ENCODE peak calls at places on chromosome 19, in eight cellular contexts. One of them, this sample, is unnamed.

GRCh38 chr19:14614099-14614412 is 31.2 kb downstream of the CLEC17A start:
- DNase-seq in A549: no peak
- DNase-seq in adrenal gland: peak; percentile 14
- DNase-seq in body of pancreas: no peak
- DNase-seq in lower leg skin: no peak
- DNase-seq in H54: no peak
- DNase-seq in testis: no peak
- DNase-seq in heart left ventricle: no peak
- DNase-seq in this sample: no peak

GRCh38 chr19:18416778-18417249 is 2.4 kb upstream of the SSBP4 start:
- DNase-seq in A549: no peak
- DNase-seq in adrenal gland: peak; percentile 85
- DNase-seq in body of pancreas: peak; percentile 83
- DNase-seq in lower leg skin: peak; percentile 80
- DNase-seq in H54: no peak
- DNase-seq in testis: peak; percentile 93
- DNase-seq in heart left ventricle: peak; percentile 95
- DNase-seq in this sample: peak; percentile 81

GRCh38 chr19:10018219-10018618 is 4.9 kb downstream of the RDH8 start:
- DNase-seq in A549: no peak
- DNase-seq in adrenal gland: no peak
- DNase-seq in body of pancreas: no peak
- DNase-seq in lower leg skin: no peak
- DNase-seq in H54: no peak
- DNase-seq in testis: no peak
- DNase-seq in heart left ventricle: no peak
- DNase-seq in this sample: no peak

GRCh38 chr19:32405431-32406160 is at the start of gene DPY19L3:
- DNase-seq in A549: peak; percentile 99
- DNase-seq in adrenal gland: peak; percentile 96
- DNase-seq in body of pancreas: peak; percentile 96
- DNase-seq in lower leg skin: peak; percentile 95
- DNase-seq in H54: peak; percentile 96
- DNase-seq in testis: peak; percentile 98
- DNase-seq in heart left ventricle: peak; percentile 97
- DNase-seq in this sample: peak; percentile 96

GRCh38 chr19:19259741-19260140 is 13.4 kb downstream of the TM6SF2 start:
- DNase-seq in A549: peak; percentile 53
- DNase-seq in adrenal gland: no peak
- DNase-seq in body of pancreas: no peak
- DNase-seq in lower leg skin: no peak
- DNase-seq in H54: peak; percentile 91
- DNase-seq in testis: peak; percentile 48
- DNase-seq in heart left ventricle: peak; percentile 4
- DNase-seq in this sample: no peak

GRCh38 chr19:16912780-16913179 is 24.0 kb downstream of the F2RL3 start:
- DNase-seq in A549: no peak
- DNase-seq in adrenal gland: no peak
- DNase-seq in body of pancreas: no peak
- DNase-seq in lower leg skin: no peak
- DNase-seq in H54: no peak
- DNase-seq in testis: no peak
- DNase-seq in heart left ventricle: no peak
- DNase-seq in this sample: no peak

GRCh38 chr19:57010541-57010940 is 109.2 kb upstream of the USP29 start:
- DNase-seq in A549: no peak
- DNase-seq in adrenal gland: no peak
- DNase-seq in body of pancreas: no peak
- DNase-seq in lower leg skin: no peak
- DNase-seq in H54: no peak
- DNase-seq in testis: no peak
- DNase-seq in heart left ventricle: no peak
- DNase-seq in this sample: no peak

GRCh38 chr19:1221904-1222255 is 15.9 kb downstream of the CBARP start:
- DNase-seq in A549: no peak
- DNase-seq in adrenal gland: no peak
- DNase-seq in body of pancreas: no peak
- DNase-seq in lower leg skin: no peak
- DNase-seq in H54: no peak
- DNase-seq in testis: no peak
- DNase-seq in heart left ventricle: no peak
- DNase-seq in this sample: no peak

GRCh38 chr19:13681509-13681908 is 82.8 kb upstream of the MRI1 start:
- DNase-seq in A549: no peak
- DNase-seq in adrenal gland: no peak
- DNase-seq in body of pancreas: no peak
- DNase-seq in lower leg skin: no peak
- DNase-seq in H54: no peak
- DNase-seq in testis: no peak
- DNase-seq in heart left ventricle: no peak
- DNase-seq in this sample: no peak

GRCh38 chr19:44303976-44304568 is 753 bp downstream of the ZNF235 start:
- DNase-seq in A549: peak; percentile 30
- DNase-seq in adrenal gland: peak; percentile 28
- DNase-seq in body of pancreas: no peak
- DNase-seq in lower leg skin: no peak
- DNase-seq in H54: peak; percentile 7
- DNase-seq in testis: peak; percentile 25
- DNase-seq in heart left ventricle: no peak
- DNase-seq in this sample: peak; percentile 3

GRCh38 chr19:778910-779653 is 18.2 kb upstream of the PTBP1 start:
- DNase-seq in A549: peak; percentile 52
- DNase-seq in adrenal gland: peak; percentile 78
- DNase-seq in body of pancreas: peak; percentile 50
- DNase-seq in lower leg skin: peak; percentile 84
- DNase-seq in H54: peak; percentile 79
- DNase-seq in testis: no peak
- DNase-seq in heart left ventricle: peak; percentile 64
- DNase-seq in this sample: peak; percentile 60

GRCh38 chr19:23321953-23322549 is 71.9 kb upstream of the ZNF724 start:
- DNase-seq in A549: no peak
- DNase-seq in adrenal gland: no peak
- DNase-seq in body of pancreas: no peak
- DNase-seq in lower leg skin: no peak
- DNase-seq in H54: no peak
- DNase-seq in testis: no peak
- DNase-seq in heart left ventricle: no peak
- DNase-seq in this sample: no peak

GRCh38 chr19:13209797-13210775 is 59.9 kb downstream of the IER2 start:
- DNase-seq in A549: no peak
- DNase-seq in adrenal gland: no peak
- DNase-seq in body of pancreas: no peak
- DNase-seq in lower leg skin: no peak
- DNase-seq in H54: no peak
- DNase-seq in testis: no peak
- DNase-seq in heart left ventricle: no peak
- DNase-seq in this sample: no peak

GRCh38 chr19:16213076-16213475 is 15.4 kb downstream of the AP1M1 start:
- DNase-seq in A549: no peak
- DNase-seq in adrenal gland: no peak
- DNase-seq in body of pancreas: no peak
- DNase-seq in lower leg skin: no peak
- DNase-seq in H54: no peak
- DNase-seq in testis: no peak
- DNase-seq in heart left ventricle: no peak
- DNase-seq in this sample: no peak

GRCh38 chr19:51016798-51017683 is 2.5 kb downstream of the KLK10 start:
- DNase-seq in A549: peak; percentile 98
- DNase-seq in adrenal gland: peak; percentile 47
- DNase-seq in body of pancreas: peak; percentile 76
- DNase-seq in lower leg skin: peak; percentile 52
- DNase-seq in H54: no peak
- DNase-seq in testis: peak; percentile 87
- DNase-seq in heart left ventricle: no peak
- DNase-seq in this sample: peak; percentile 77

GRCh38 chr19:4557971-4558941 is 1.2 kb downstream of the SEMA6B start:
- DNase-seq in A549: no peak
- DNase-seq in adrenal gland: peak; percentile 44
- DNase-seq in body of pancreas: peak; percentile 41
- DNase-seq in lower leg skin: no peak
- DNase-seq in H54: no peak
- DNase-seq in testis: peak; percentile 50
- DNase-seq in heart left ventricle: no peak
- DNase-seq in this sample: no peak
- TF ChIP-seq POLR2A in A549: no peak
- TF ChIP-seq POLR2A in adrenal gland: no peak
- TF ChIP-seq POLR2A in body of pancreas: no peak
- TF ChIP-seq POLR2A in lower leg skin: no peak
- TF ChIP-seq POLR2A in H54: no peak
- TF ChIP-seq POLR2A in testis: no peak
- TF ChIP-seq POLR2A in heart left ventricle: no peak
- TF ChIP-seq POLR2A in this sample: no peak

GRCh38 chr19:33772102-33772857 is 24.4 kb upstream of the KCTD15 start:
- DNase-seq in A549: no peak
- DNase-seq in adrenal gland: no peak
- DNase-seq in body of pancreas: no peak
- DNase-seq in lower leg skin: no peak
- DNase-seq in H54: no peak
- DNase-seq in testis: no peak
- DNase-seq in heart left ventricle: no peak
- DNase-seq in this sample: no peak

GRCh38 chr19:33770107-33770506 is 26.6 kb upstream of the KCTD15 start:
- DNase-seq in A549: no peak
- DNase-seq in adrenal gland: no peak
- DNase-seq in body of pancreas: no peak
- DNase-seq in lower leg skin: no peak
- DNase-seq in H54: no peak
- DNase-seq in testis: no peak
- DNase-seq in heart left ventricle: no peak
- DNase-seq in this sample: no peak

GRCh38 chr19:33772858-33773180 is 23.9 kb upstream of the KCTD15 start:
- DNase-seq in A549: no peak
- DNase-seq in adrenal gland: no peak
- DNase-seq in body of pancreas: no peak
- DNase-seq in lower leg skin: no peak
- DNase-seq in H54: no peak
- DNase-seq in testis: no peak
- DNase-seq in heart left ventricle: no peak
- DNase-seq in this sample: no peak

GRCh38 chr19:33769208-33769607 is 27.5 kb upstream of the KCTD15 start:
- DNase-seq in A549: no peak
- DNase-seq in adrenal gland: no peak
- DNase-seq in body of pancreas: no peak
- DNase-seq in lower leg skin: no peak
- DNase-seq in H54: no peak
- DNase-seq in testis: no peak
- DNase-seq in heart left ventricle: no peak
- DNase-seq in this sample: no peak

DNA sequence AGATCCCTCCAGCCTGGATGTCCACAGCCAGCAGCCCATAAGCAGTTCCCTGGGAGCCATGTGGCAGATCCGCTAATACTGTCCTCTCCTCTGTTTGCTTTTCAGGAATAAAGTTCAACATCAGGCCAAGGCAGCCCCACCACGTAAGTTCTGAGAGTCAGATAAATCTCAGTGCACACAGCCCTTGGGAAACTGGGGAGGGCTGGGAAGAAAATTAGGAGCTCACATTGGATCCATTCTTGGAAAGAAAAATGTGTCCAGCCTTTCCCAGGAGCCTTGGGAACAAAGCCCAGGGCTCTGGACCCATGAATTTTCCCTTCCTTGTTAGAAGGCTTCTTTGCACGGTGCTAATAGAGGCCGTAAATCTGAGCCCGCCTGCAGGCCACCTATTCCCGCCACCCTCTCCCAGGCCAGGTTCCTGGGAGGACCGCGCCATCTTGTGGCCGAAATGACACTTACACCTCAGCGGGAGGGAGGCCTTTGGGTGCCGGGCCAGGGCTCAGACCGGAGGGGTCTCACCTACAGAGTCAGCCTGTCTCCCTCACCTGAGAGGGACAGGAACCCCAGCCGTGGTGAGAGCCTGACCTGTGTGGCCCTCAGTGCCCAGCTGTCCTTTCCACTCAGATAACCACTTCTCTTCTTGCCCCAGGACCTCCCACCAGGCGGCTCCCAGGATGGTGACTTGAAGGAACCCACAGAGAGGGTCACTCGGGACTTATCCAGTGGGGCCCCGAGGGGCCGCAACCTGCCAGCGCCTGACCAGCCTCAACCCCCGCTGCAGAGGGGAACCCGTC is 25.2 kb upstream of the KCTD15 start:
- DNase-seq in A549: peak; percentile 94
- DNase-seq in adrenal gland: peak; percentile 76
- DNase-seq in body of pancreas: peak; percentile 72
- DNase-seq in lower leg skin: peak; percentile 39
- DNase-seq in H54: peak; percentile 92
- DNase-seq in testis: peak; percentile 87
- DNase-seq in heart left ventricle: peak; percentile 86
- DNase-seq in this sample: peak; percentile 74
- TF ChIP-seq POLR2A in A549: no peak
- TF ChIP-seq POLR2A in adrenal gland: no peak
- TF ChIP-seq POLR2A in body of pancreas: no peak
- TF ChIP-seq POLR2A in lower leg skin: no peak
- TF ChIP-seq POLR2A in H54: no peak
- TF ChIP-seq POLR2A in testis: no peak
- TF ChIP-seq POLR2A in heart left ventricle: no peak
- TF ChIP-seq POLR2A in this sample: no peak

DNA sequence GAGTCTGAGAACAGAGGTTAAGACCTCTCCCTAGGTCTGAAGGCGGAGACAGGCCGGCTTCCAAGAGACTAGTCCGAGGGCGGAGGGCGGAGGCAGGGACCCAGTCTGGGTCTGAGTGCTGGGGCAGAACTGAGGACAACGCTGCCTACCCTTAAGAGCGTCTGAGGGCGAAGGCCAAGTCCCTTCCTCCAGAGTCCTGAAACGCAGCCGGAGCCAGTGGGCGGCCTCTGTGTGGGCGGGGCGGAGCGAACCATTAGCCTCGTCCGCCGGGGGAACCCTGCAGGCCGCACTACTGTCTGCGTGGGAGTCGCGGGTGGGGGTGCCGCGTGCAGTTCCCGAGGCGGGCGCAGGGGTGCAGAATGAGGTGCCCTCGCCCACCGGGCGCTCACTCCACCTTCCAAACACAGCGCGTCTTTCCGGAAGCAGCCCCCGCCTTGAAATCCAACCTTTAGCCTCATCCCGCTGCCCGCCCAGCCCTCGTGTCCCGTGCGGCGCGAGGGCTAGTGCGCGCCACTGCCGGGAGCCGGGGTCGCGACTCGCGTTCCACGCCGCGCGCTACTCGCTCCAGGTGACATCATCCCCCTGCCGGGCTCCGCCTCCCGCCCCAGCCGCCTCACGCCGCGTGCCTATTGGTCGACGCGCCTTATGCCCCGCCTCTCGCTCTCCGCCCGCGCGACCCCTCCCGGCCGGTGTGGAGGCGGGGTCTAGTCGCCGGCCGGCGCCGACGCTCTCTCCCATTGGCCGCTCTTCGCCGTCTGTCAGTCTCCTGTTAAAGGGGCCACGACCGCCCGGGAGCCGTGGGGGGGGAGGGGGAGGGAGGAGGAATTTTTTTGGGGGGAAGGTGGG is at the start of gene C19orf73:
- DNase-seq in A549: peak; percentile 94
- DNase-seq in adrenal gland: peak; percentile 95
- DNase-seq in body of pancreas: peak; percentile 97
- DNase-seq in lower leg skin: peak; percentile 91
- DNase-seq in H54: peak; percentile 82
- DNase-seq in testis: peak; percentile 96
- DNase-seq in heart left ventricle: peak; percentile 98
- DNase-seq in this sample: peak; percentile 94
- TF ChIP-seq POLR2A in A549: peak; percentile 64
- TF ChIP-seq POLR2A in adrenal gland: peak; percentile 34
- TF ChIP-seq POLR2A in body of pancreas: peak; percentile 71
- TF ChIP-seq POLR2A in lower leg skin: no peak
- TF ChIP-seq POLR2A in H54: peak; percentile 36
- TF ChIP-seq POLR2A in testis: no peak
- TF ChIP-seq POLR2A in heart left ventricle: peak; percentile 61
- TF ChIP-seq POLR2A in this sample: peak; percentile 77

GRCh38 chr19:47231215-47232054 is 436 bp upstream of the BBC3 start:
- DNase-seq in A549: peak; percentile 72
- DNase-seq in adrenal gland: peak; percentile 90
- DNase-seq in body of pancreas: peak; percentile 94
- DNase-seq in lower leg skin: peak; percentile 74
- DNase-seq in H54: no peak
- DNase-seq in testis: peak; percentile 89
- DNase-seq in heart left ventricle: peak; percentile 95
- DNase-seq in this sample: peak; percentile 95
- TF ChIP-seq POLR2A in A549: no peak
- TF ChIP-seq POLR2A in adrenal gland: peak; percentile 17
- TF ChIP-seq POLR2A in body of pancreas: peak; percentile 80
- TF ChIP-seq POLR2A in lower leg skin: no peak
- TF ChIP-seq POLR2A in H54: no peak
- TF ChIP-seq POLR2A in testis: no peak
- TF ChIP-seq POLR2A in heart left ventricle: no peak
- TF ChIP-seq POLR2A in this sample: peak; percentile 54